ENCODE peak calls at places on chromosomes 5 and 9, in seven cellular contexts. S is adipocyte; G is substantia nigra; K is central memory CD4-positive, alpha-beta T cell; P is fibroblast of pulmonary artery; D is neural crest cell; O is colonic mucosa. R is an unnamed sample.

GRCh38 chr5:110013042-110013441 is 323.3 kb downstream of the MAN2A1 start:
- DNase-seq in S (no peak), G (no peak), K (no peak), P (no peak), D (no peak), O (no peak), R (no peak)

GRCh38 chr5:2852446-2852845 is 101.0 kb upstream of the IRX2 start:
- DNase-seq in S (no peak), G (no peak), K (no peak), P (no peak), D (no peak), O (no peak), R (no peak)

GRCh38 chr5:170584003-170584402 is 80.2 kb downstream of the KCNIP1 start:
- DNase-seq in S (no peak), G (no peak), K (no peak), P (no peak), D (no peak), O (no peak), R (no peak)

GRCh38 chr9:112348257-112348992 is 15.0 kb upstream of the PTBP3 start:
- DNase-seq in S (peak), G (peak), K (peak), P (peak), D (peak), O (peak), R (peak)

GRCh38 chr9:95088421-95089161 is 228.9 kb downstream of the FANCC start:
- DNase-seq in S (peak), G (no peak), K (no peak), P (no peak), D (no peak), O (no peak), R (no peak)

GRCh38 chr5:122316652-122317051 is 4.6 kb downstream of the SNCAIP start:
- DNase-seq in S (no peak), G (no peak), K (no peak), P (no peak), D (no peak), O (no peak), R (no peak)

GRCh38 chr5:135501965-135502364 is 33.8 kb downstream of the NEUROG1 start:
- DNase-seq in S (no peak), G (no peak), K (no peak), P (no peak), D (no peak), O (no peak), R (no peak)

GRCh38 chr9:20684865-20685696 is 1.0 kb downstream of the FOCAD start:
- DNase-seq in S (peak), G (no peak), K (peak), P (peak), D (no peak), O (no peak), R (peak)

GRCh38 chr5:41291323-41291722 is 78.0 kb upstream of the C6 start:
- DNase-seq in S (no peak), G (no peak), K (no peak), P (no peak), D (no peak), O (no peak), R (no peak)

GRCh38 chr5:141663506-141663905 is 12.3 kb upstream of the FCHSD1 start:
- DNase-seq in S (no peak), G (no peak), K (no peak), P (no peak), D (no peak), O (no peak), R (no peak)

GRCh38 chr5:154701181-154701580 is 54.0 kb upstream of the LARP1 start:
- DNase-seq in S (no peak), G (no peak), K (no peak), P (no peak), D (no peak), O (no peak), R (peak)

R was measured in kidney tubule cell.